ENCODE peak calls at places on chromosomes 13 and 19, in eight cellular contexts. E is neuronal stem cell, X is hypothalamus, A is ELF-1, L is GM19239, Y is HS-27A, Z is substantia nigra, N is T1000. D is an unnamed sample.

GRCh38 chr19:17264641-17264979 is at the start of gene USHBP1:
- DNase-seq in E (no peak), N (no peak), Z (no peak), X (no peak), L (no peak), A (peak), Y (no peak), D (no peak)

GRCh38 chr13:94854688-94855087 is 142.3 kb upstream of the SOX21 start:
- DNase-seq in X (no peak), E (no peak), A (no peak), N (no peak), Y (no peak), L (no peak), Z (no peak), D (no peak)

GRCh38 chr13:96958286-96958891 is 35.9 kb downstream of the OXGR1 start:
- DNase-seq in Z (no peak), Y (no peak), X (no peak), A (no peak), L (no peak), E (peak), N (no peak), D (no peak)

GRCh38 chr19:46772170-46773017 is 16.0 kb downstream of the SLC1A5 start:
- DNase-seq in L (no peak), Y (no peak), E (no peak), A (no peak), N (no peak), Z (no peak), X (no peak), D (peak)

GRCh38 chr19:46603195-46603637 is 2.1 kb downstream of the CALM3 start:
- DNase-seq in Z (no peak), E (no peak), N (no peak), Y (no peak), L (peak), A (no peak), X (no peak), D (no peak)

GRCh38 chr13:76663941-76664340 is 222.3 kb downstream of the KCTD12 start:
- DNase-seq in Z (no peak), Y (no peak), X (no peak), N (no peak), L (no peak), A (no peak), E (no peak), D (no peak)

GRCh38 chr19:36436531-36436930 is 18.1 kb upstream of the ZFP82 start:
- DNase-seq in L (no peak), Y (no peak), E (no peak), N (no peak), A (no peak), Z (no peak), X (no peak), D (no peak)

GRCh38 chr13:108877300-108877699 is 247.9 kb downstream of the MYO16 start:
- DNase-seq in X (no peak), E (no peak), Y (no peak), N (no peak), Z (no peak), A (no peak), L (no peak), D (no peak)

GRCh38 chr19:48478339-48479061 is 9.3 kb downstream of the CYTH2 start:
- DNase-seq in E (no peak), L (no peak), X (no peak), Z (no peak), A (no peak), Y (no peak), N (no peak), D (no peak)

GRCh38 chr13:41780736-41781708 is 179.9 kb downstream of the VWA8 start:
- DNase-seq in Y (peak), A (no peak), X (no peak), L (no peak), E (no peak), N (no peak), Z (no peak), D (no peak)

GRCh38 chr13:107361666-107362065 is 793.7 kb upstream of the ARGLU1 start:
- DNase-seq in X (no peak), A (no peak), L (no peak), Z (no peak), Y (no peak), N (no peak), E (no peak), D (no peak)

GRCh38 chr13:23945612-23946011 is 48.3 kb upstream of the C1QTNF9B start:
- DNase-seq in X (no peak), N (no peak), Y (no peak), Z (no peak), E (no peak), A (no peak), L (no peak), D (no peak)

GRCh38 chr19:39805120-39805519 is 26.5 kb downstream of the LEUTX start:
- DNase-seq in Y (no peak), L (no peak), X (no peak), E (no peak), Z (no peak), N (no peak), A (no peak), D (no peak)

GRCh38 chr13:76856141-76856571 is 30.0 kb downstream of the KCTD12 start:
- DNase-seq in N (no peak), E (no peak), X (no peak), Z (no peak), Y (no peak), L (no peak), A (no peak), D (no peak)

GRCh38 chr13:25319781-25320180 is 18.4 kb downstream of the NUP58 start:
- DNase-seq in Y (no peak), Z (no peak), N (no peak), L (no peak), E (no peak), X (no peak), A (no peak), D (no peak)

GRCh38 chr13:83215627-83216026 is 666.6 kb downstream of the SLITRK1 start:
- DNase-seq in N (no peak), Y (no peak), A (no peak), E (no peak), X (no peak), Z (no peak), L (no peak), D (no peak)

GRCh38 chr19:372306-372890 is 27.8 kb upstream of the MIER2 start:
- DNase-seq in L (no peak), Y (no peak), E (no peak), Z (no peak), X (no peak), A (no peak), N (no peak), D (no peak)

GRCh38 chr19:49057636-49058234 is at the start of gene CGB7:
- DNase-seq in A (peak), X (peak), Y (no peak), E (peak), Z (peak), N (no peak), L (no peak), D (peak)

GRCh38 chr13:47039106-47039505 is 142.3 kb upstream of the HTR2A start:
- DNase-seq in E (no peak), L (no peak), Z (no peak), X (no peak), A (no peak), N (no peak), Y (peak), D (no peak)

GRCh38 chr19:15702590-15702930 is 25.3 kb upstream of the OR10H2 start:
- DNase-seq in L (no peak), A (peak), Z (no peak), Y (no peak), N (no peak), E (no peak), X (no peak), D (peak)

GRCh38 chr19:49689133-49690072 is at the start of gene ADM5:
- DNase-seq in Y (no peak), L (no peak), A (peak), E (no peak), Z (no peak), X (peak), N (no peak), D (peak)

GRCh38 chr19:11887247-11887617 is 350 bp upstream of the ZNF69 start:
- DNase-seq in E (no peak), N (no peak), Z (no peak), X (peak), A (no peak), Y (no peak), L (no peak), D (peak)

GRCh38 chr13:38228322-38228721 is 121.3 kb upstream of the UFM1 start:
- DNase-seq in E (no peak), Y (no peak), N (no peak), Z (no peak), L (no peak), X (no peak), A (no peak), D (no peak)

GRCh38 chr19:18049390-18049789 is 37.3 kb downstream of the IL12RB1 start:
- DNase-seq in X (peak), E (no peak), Z (peak), N (no peak), L (no peak), Y (no peak), A (no peak), D (no peak)

GRCh38 chr19:12695090-12695489 is 1.3 kb downstream of the FBXW9 start:
- DNase-seq in A (no peak), E (no peak), X (no peak), Y (no peak), N (no peak), Z (no peak), L (no peak), D (no peak)

GRCh38 chr13:31264146-31264545 is 64.4 kb downstream of the B3GLCT start:
- DNase-seq in E (no peak), L (no peak), X (no peak), N (no peak), Y (no peak), Z (no peak), A (no peak), D (no peak)

GRCh38 chr13:98889419-98890079 is 88.3 kb downstream of the DOCK9 start:
- DNase-seq in X (no peak), A (no peak), E (no peak), L (no peak), Z (no peak), Y (no peak), N (no peak), D (no peak)

GRCh38 chr19:35284153-35285140 is 2.1 kb downstream of the HAMP start:
- DNase-seq in N (no peak), L (no peak), X (no peak), Z (no peak), A (no peak), E (no peak), Y (no peak), D (no peak)

GRCh38 chr13:51717786-51718398 is 86.1 kb downstream of the DHRS12 start:
- DNase-seq in Z (no peak), X (no peak), Y (no peak), A (no peak), N (no peak), E (no peak), L (no peak), D (no peak)

GRCh38 chr13:76865109-76865508 is 21.1 kb downstream of the KCTD12 start:
- DNase-seq in Y (no peak), L (no peak), E (no peak), A (no peak), X (no peak), Z (no peak), N (no peak), D (no peak)

GRCh38 chr13:26934096-26934495 is 173.5 kb upstream of the GPR12 start:
- DNase-seq in A (no peak), L (no peak), E (no peak), N (no peak), Y (no peak), X (no peak), Z (no peak), D (no peak)

GRCh38 chr13:43804461-43805070 is 17.8 kb upstream of the ENOX1 start:
- DNase-seq in A (no peak), Y (no peak), E (peak), Z (no peak), N (no peak), L (no peak), X (no peak), D (no peak)

GRCh38 chr19:38900220-38900629 is 456 bp downstream of the NFKBIB start:
- DNase-seq in Y (no peak), L (no peak), Z (no peak), E (no peak), X (no peak), A (no peak), N (no peak), D (no peak)

GRCh38 chr19:16139752-16140151 is 3.7 kb upstream of the HSH2D start:
- DNase-seq in A (no peak), X (no peak), E (no peak), Z (no peak), L (no peak), N (no peak), Y (no peak), D (no peak)

GRCh38 chr13:49357694-49358093 is 86.2 kb downstream of the CAB39L start:
- DNase-seq in Y (peak), A (no peak), X (no peak), L (no peak), E (no peak), Z (no peak), N (no peak), D (no peak)

GRCh38 chr19:29040951-29041350 is 172.0 kb downstream of the UQCRFS1 start:
- DNase-seq in A (peak), E (peak), Y (no peak), X (no peak), Z (no peak), L (no peak), N (no peak), D (no peak)